ENCODE peak calls at places on chromosomes 6 and 20, in eight cellular contexts. B is neural crest cell; M is head of caudate nucleus; P is naive thymus-derived CD4-positive, alpha-beta T cell; S is progenitor cell of endocrine pancreas; R is HFF-Myc; O is Daoy; Y is RWPE1. Z is an unnamed sample.

GRCh38 chr6:78810698-78811097 is 56.7 kb upstream of the IRAK1BP1 start:
- DNase-seq in O (no peak), M (no peak), B (no peak), P (no peak), S (no peak), R (no peak), Y (peak), Z (no peak)

GRCh38 chr20:33871362-33871761 is 60.2 kb downstream of the CHMP4B start:
- DNase-seq in S (no peak), M (no peak), O (no peak), Y (no peak), R (no peak), P (no peak), B (no peak), Z (no peak)

GRCh38 chr6:119182875-119183274 is 104.4 kb upstream of the FAM184A start:
- DNase-seq in S (no peak), P (no peak), R (no peak), O (no peak), Y (no peak), M (no peak), B (no peak), Z (no peak)

GRCh38 chr6:159104931-159105330 is 60.1 kb upstream of the TAGAP start:
- DNase-seq in P (no peak), Y (peak), B (no peak), R (no peak), O (no peak), M (no peak), S (no peak), Z (no peak)

GRCh38 chr20:14583413-14583812 is 246.0 kb upstream of the FLRT3 start:
- DNase-seq in B (no peak), O (peak), R (no peak), M (no peak), Y (peak), S (no peak), P (no peak), Z (no peak)

GRCh38 chr20:24763386-24764026 is 185.6 kb upstream of the CST7 start:
- DNase-seq in M (no peak), P (no peak), B (no peak), O (no peak), R (no peak), Y (no peak), S (no peak), Z (no peak)

GRCh38 chr6:113909224-113909856 is 52.2 kb downstream of the MARCKS start:
- DNase-seq in Y (peak), S (no peak), R (peak), O (peak), M (no peak), B (peak), P (peak), Z (peak)

GRCh38 chr6:90076471-90076870 is 182.2 kb downstream of the GJA10 start:
- DNase-seq in R (no peak), O (no peak), B (no peak), Y (no peak), M (no peak), P (no peak), S (no peak), Z (no peak)

GRCh38 chr6:136593748-136594490 is 43.7 kb upstream of the MAP7 start:
- DNase-seq in P (no peak), B (no peak), Y (peak), O (peak), R (peak), M (no peak), S (no peak), Z (peak)

GRCh38 chr6:3209114-3210023 is 18.1 kb downstream of the TUBB2B start:
- DNase-seq in P (no peak), B (no peak), O (peak), M (peak), Y (peak), R (peak), S (no peak), Z (peak)

GRCh38 chr20:41635158-41635557 is 17.0 kb upstream of the CHD6 start:
- DNase-seq in O (no peak), P (no peak), Y (no peak), B (no peak), S (no peak), R (no peak), M (no peak), Z (no peak)

GRCh38 chr6:39425346-39426056 is 103.0 kb upstream of the KCNK16 start:
- DNase-seq in B (no peak), P (no peak), R (no peak), O (peak), M (no peak), Y (peak), S (no peak), Z (peak)

GRCh38 chr20:60137657-60138245 is 179.5 kb downstream of the CDH26 start:
- DNase-seq in B (peak), O (peak), M (no peak), P (no peak), S (no peak), Y (peak), R (no peak), Z (no peak)

GRCh38 chr6:145699462-145699861 is 35.9 kb downstream of the EPM2A start:
- DNase-seq in O (peak), Y (peak), R (no peak), S (no peak), M (no peak), B (no peak), P (no peak), Z (no peak)

GRCh38 chr20:58714340-58714922 is 21.8 kb downstream of the NPEPL1 start:
- DNase-seq in R (no peak), M (no peak), O (no peak), Y (no peak), P (no peak), S (no peak), B (no peak), Z (no peak)

GRCh38 chr6:89483111-89483720 is 50.3 kb downstream of the ANKRD6 start:
- DNase-seq in S (no peak), R (no peak), Y (no peak), B (peak), O (peak), M (no peak), P (no peak), Z (no peak)

GRCh38 chr6:132479131-132479530 is 33.8 kb downstream of the STX7 start:
- DNase-seq in S (no peak), P (no peak), O (no peak), B (no peak), Y (no peak), M (no peak), R (no peak), Z (no peak)

GRCh38 chr6:3455121-3455489 is 1.7 kb downstream of the SLC22A23 start:
- DNase-seq in Y (peak), P (peak), M (no peak), S (no peak), B (no peak), O (no peak), R (no peak), Z (no peak)

GRCh38 chr20:10074513-10074912 is 39.7 kb downstream of the ANKEF1 start:
- DNase-seq in R (peak), P (no peak), O (peak), S (no peak), B (no peak), M (peak), Y (peak), Z (peak)

GRCh38 chr6:47292944-47293343 is 16.8 kb downstream of the TNFRSF21 start:
- DNase-seq in R (no peak), M (no peak), B (no peak), Y (peak), O (peak), P (no peak), S (no peak), Z (no peak)

GRCh38 chr20:4560667-4561066 is 161.0 kb upstream of the PRND start:
- DNase-seq in M (no peak), O (no peak), P (no peak), Y (no peak), B (no peak), S (no peak), R (no peak), Z (no peak)

GRCh38 chr20:20096421-20096820 is 44.1 kb downstream of the CFAP61 start:
- DNase-seq in Y (no peak), O (no peak), M (no peak), B (no peak), P (no peak), S (no peak), R (no peak), Z (no peak)

GRCh38 chr20:1335961-1336698 is 7.2 kb upstream of the SDCBP2 start:
- DNase-seq in M (no peak), O (no peak), Y (no peak), B (no peak), P (no peak), S (no peak), R (no peak), Z (no peak)

GRCh38 chr20:56554869-56555268 is 21.8 kb downstream of the FAM209B start:
- DNase-seq in O (peak), S (no peak), Y (peak), M (no peak), R (peak), B (no peak), P (no peak), Z (peak)

GRCh38 chr6:165184192-165184979 is 125.0 kb downstream of the C6orf118 start:
- DNase-seq in Y (no peak), R (no peak), S (no peak), B (no peak), P (no peak), O (no peak), M (peak), Z (no peak)

GRCh38 chr20:63096681-63097335 is 90.0 kb upstream of the BHLHE23 start:
- DNase-seq in P (no peak), B (no peak), M (no peak), Y (no peak), S (no peak), R (no peak), O (no peak), Z (no peak)

Z was measured in smooth muscle cell of the brain vasculature.